ENCODE peak calls at places on chromosomes 3 and 15, in ten cellular contexts. W is WTC11, U is endothelial cell, G is HT-29, P is T follicular helper cell, R is epithelial cell of prostate, C is H54, O is H9, M is nucleus accumbens, E is Right ventricle myocardium superior. Q is an unnamed sample.

GRCh38 chr3:49058011-49058410 is 28.8 kb upstream of the IMPDH2 start:
- DNase-seq in G (no peak), M (no peak), O (no peak), W (no peak), R (no peak), P (no peak), U (no peak), E (no peak), C (no peak), Q (no peak)

GRCh38 chr3:46383211-46383945 is 12.6 kb downstream of the CCR5 start:
- DNase-seq in M (no peak), P (no peak), O (no peak), C (no peak), R (no peak), E (no peak), G (peak; percentile 30), W (no peak), U (no peak), Q (peak; percentile 64)

GRCh38 chr15:87792250-87793030 is 464.1 kb downstream of the NTRK3 start:
- DNase-seq in W (no peak), R (no peak), P (no peak), E (no peak), U (no peak), M (no peak), G (no peak), O (no peak), C (no peak), Q (no peak)

GRCh38 chr15:80898040-80898439 is 91.6 kb downstream of the MESD start:
- DNase-seq in O (no peak), G (no peak), E (no peak), P (no peak), C (no peak), W (no peak), R (no peak), U (no peak), M (no peak), Q (no peak)

GRCh38 chr3:116579843-116580242 is 129.7 kb upstream of the TUSC7 start:
- DNase-seq in W (peak; percentile 13), M (no peak), O (no peak), P (no peak), C (no peak), G (no peak), E (no peak), U (peak; percentile 21), R (no peak), Q (no peak)

GRCh38 chr15:55917881-55918296 is 75.5 kb downstream of the NEDD4 start:
- DNase-seq in G (peak; percentile 87), C (no peak), W (no peak), P (no peak), M (no peak), U (no peak), E (no peak), R (peak; percentile 63), O (no peak), Q (peak; percentile 58)

GRCh38 chr3:11757929-11758328 is 88.8 kb downstream of the TAMM41 start:
- DNase-seq in U (no peak), C (no peak), G (no peak), R (no peak), E (no peak), W (no peak), O (no peak), P (no peak), M (no peak), Q (no peak)

GRCh38 chr15:39918688-39919385 is 1.2 kb downstream of the GPR176 start:
- DNase-seq in G (no peak), W (no peak), P (no peak), O (no peak), R (no peak), M (no peak), U (no peak), E (no peak), C (peak; percentile 29), Q (no peak)

GRCh38 chr3:190229632-190230424 is 92.4 kb downstream of the CLDN1 start:
- DNase-seq in E (no peak), C (no peak), G (peak; percentile 45), O (no peak), U (no peak), W (no peak), P (no peak), M (no peak), R (peak; percentile 92), Q (no peak)

GRCh38 chr15:78661001-78661400 is 20.0 kb upstream of the CHRNB4 start:
- DNase-seq in G (no peak), P (no peak), E (no peak), C (no peak), O (no peak), M (no peak), R (no peak), W (no peak), U (no peak), Q (no peak)

GRCh38 chr15:57405133-57405532 is 28.8 kb downstream of the CGNL1 start:
- DNase-seq in P (no peak), R (no peak), C (no peak), U (no peak), E (no peak), W (no peak), M (no peak), O (no peak), G (no peak), Q (no peak)

GRCh38 chr3:13420051-13420816 is at the start of gene NUP210:
- DNase-seq in U (peak; percentile 26), W (peak; percentile 70), G (peak; percentile 38), O (peak; percentile 67), P (peak; percentile 19), R (no peak), E (peak; percentile 51), M (no peak), C (no peak), Q (peak; percentile 24)

GRCh38 chr15:31197497-31198414 is 96.2 kb upstream of the TRPM1 start:
- DNase-seq in R (no peak), P (no peak), C (peak; percentile 30), W (peak; percentile 80), O (peak; percentile 84), E (peak; percentile 66), U (peak; percentile 63), M (no peak), G (peak; percentile 61), Q (no peak)

GRCh38 chr3:30596161-30596560 is 10.2 kb upstream of the TGFBR2 start:
- DNase-seq in O (no peak), E (no peak), M (no peak), U (no peak), C (no peak), W (no peak), R (peak; percentile 52), P (no peak), G (peak; percentile 43), Q (peak; percentile 66)

GRCh38 chr3:171874251-171874679 is 31.1 kb downstream of the TMEM212 start:
- DNase-seq in C (no peak), P (no peak), O (no peak), E (no peak), R (no peak), U (no peak), M (no peak), G (no peak), W (no peak), Q (no peak)

GRCh38 chr3:46695177-46695961 is 1.9 kb upstream of the ALS2CL start:
- DNase-seq in O (peak; percentile 84), G (peak; percentile 25), R (no peak), U (peak; percentile 42), E (peak; percentile 82), C (peak; percentile 50), P (no peak), M (no peak), W (peak; percentile 69), Q (no peak)

GRCh38 chr3:194994551-194994981 is 276.4 kb downstream of the XXYLT1 start:
- DNase-seq in C (no peak), M (no peak), U (no peak), E (no peak), P (no peak), R (no peak), W (no peak), G (no peak), O (no peak), Q (no peak)

GRCh38 chr3:16548721-16549120 is 35.2 kb upstream of the RFTN1 start:
- DNase-seq in M (no peak), G (no peak), P (no peak), W (no peak), E (no peak), O (no peak), R (peak; percentile 76), U (no peak), C (no peak), Q (no peak)

GRCh38 chr3:14847613-14848541 is 29.1 kb downstream of the FGD5 start:
- DNase-seq in U (peak; percentile 71), W (peak; percentile 71), O (peak; percentile 88), C (no peak), R (no peak), E (peak; percentile 75), G (peak; percentile 7), P (no peak), M (no peak), Q (peak; percentile 86)

GRCh38 chr3:14718539-14718938 is 43.6 kb downstream of the C3orf20 start:
- DNase-seq in U (no peak), M (no peak), E (no peak), W (no peak), P (no peak), C (no peak), R (no peak), O (no peak), G (no peak), Q (no peak)

GRCh38 chr3:99978221-99978620 is 136.1 kb downstream of the FILIP1L start:
- DNase-seq in R (no peak), E (no peak), W (no peak), U (no peak), C (no peak), M (no peak), P (no peak), G (no peak), O (no peak), Q (no peak)

GRCh38 chr3:57917611-57918010 is 90.6 kb upstream of the FLNB start:
- DNase-seq in W (no peak), G (no peak), E (no peak), P (no peak), O (no peak), R (no peak), C (no peak), U (no peak), M (no peak), Q (no peak)